ENCODE peak calls at places on chromosome 16, in nine cellular contexts. Y is heart right ventricle, H is uterus, K is lung, E is transverse colon, Z is tibial nerve, S is pancreas, R is A549, F is foreskin keratinocyte. V is an unnamed sample. For H3K4me1, the result is how much of the 10 kb centered on the place peaks cover.

GRCh38 chr16:14456793-14457481 is 173.1 kb downstream of the PARN start:
- DNase-seq in Y (no peak), H (no peak), K (no peak), E (no peak), Z (no peak), S (no peak), R (no peak), F (no peak), V (no peak)

GRCh38 chr16:22977294-22977697 is 163.3 kb downstream of the HS3ST2 start:
- DNase-seq in Y (no peak), H (no peak), K (no peak), E (no peak), Z (no peak), S (no peak), R (peak), F (peak), V (no peak)

GRCh38 chr16:26453215-26453614 is 613.5 kb upstream of the C16orf82 start:
- DNase-seq in Y (no peak), H (no peak), K (no peak), E (no peak), Z (no peak), S (no peak), R (no peak), F (no peak), V (no peak)

GRCh38 chr16:87930456-87930855 is 5.9 kb downstream of the CA5A start:
- DNase-seq in Y (no peak), H (no peak), K (no peak), E (no peak), Z (no peak), S (no peak), R (no peak), F (no peak), V (no peak)

GRCh38 chr16:3266873-3267537 is 10.6 kb upstream of the MEFV start:
- DNase-seq in Y (no peak), H (no peak), K (no peak), E (no peak), Z (no peak), S (no peak), R (peak), F (peak), V (no peak)

GRCh38 chr16:71426069-71426879 is 15.6 kb downstream of the TLE7 start:
- DNase-seq in Y (no peak), H (peak), K (no peak), E (peak), Z (no peak), S (no peak), R (peak), F (peak), V (no peak)

GRCh38 chr16:86170720-86171119 is 271.8 kb downstream of the IRF8 start:
- DNase-seq in Y (no peak), H (no peak), K (no peak), E (no peak), Z (no peak), S (no peak), R (no peak), F (no peak), V (no peak)

GRCh38 chr16:17026600-17027242 is 444.0 kb downstream of the XYLT1 start:
- DNase-seq in Y (no peak), H (no peak), K (no peak), E (peak), Z (no peak), S (no peak), R (no peak), F (no peak), V (no peak)

GRCh38 chr16:676565-677297 is 1.3 kb downstream of the RHBDL1 start:
- DNase-seq in Y (no peak), H (no peak), K (peak), E (peak), Z (no peak), S (no peak), R (no peak), F (peak), V (no peak)

GRCh38 chr16:48252013-48252412 is 4.7 kb upstream of the ABCC11 start:
- DNase-seq in Y (no peak), H (no peak), K (no peak), E (no peak), Z (no peak), S (no peak), R (no peak), F (no peak), V (no peak)

GRCh38 chr16:50535506-50536257 is 12.5 kb upstream of the NKD1 start:
- DNase-seq in Y (no peak), H (no peak), K (no peak), E (no peak), Z (no peak), S (no peak), R (no peak), F (no peak), V (no peak)

GRCh38 chr16:64983226-64983625 is 138.6 kb downstream of the CDH11 start:
- DNase-seq in Y (no peak), H (no peak), K (no peak), E (no peak), Z (no peak), S (no peak), R (no peak), F (no peak), V (no peak)

GRCh38 chr16:53668869-53669268 is 34.8 kb downstream of the RPGRIP1L start:
- DNase-seq in Y (no peak), H (no peak), K (no peak), E (no peak), Z (no peak), S (no peak), R (no peak), F (no peak), V (no peak)

GRCh38 chr16:85136213-85136704 is 24.0 kb upstream of the CIBAR2 start:
- DNase-seq in Y (peak), H (no peak), K (no peak), E (peak), Z (no peak), S (peak), R (no peak), F (no peak), V (peak)

GRCh38 chr16:21685034-21685455 is 21.3 kb downstream of the OTOA start:
- DNase-seq in Y (no peak), H (no peak), K (no peak), E (no peak), Z (no peak), S (no peak), R (no peak), F (no peak), V (no peak)

GRCh38 chr16:30771726-30772125 is 9.6 kb downstream of the RNF40 start:
- DNase-seq in Y (no peak), H (no peak), K (no peak), E (no peak), Z (no peak), S (no peak), R (no peak), F (no peak), V (no peak)

GRCh38 chr16:31451681-31452351 is 7.5 kb upstream of the ARMC5 start:
- DNase-seq in Y (peak), H (no peak), K (no peak), E (no peak), Z (no peak), S (no peak), R (peak), F (peak), V (peak)

GRCh38 chr16:80014241-80014939 is 413.9 kb upstream of the MAF start:
- DNase-seq in Y (no peak), H (no peak), K (no peak), E (no peak), Z (no peak), S (no peak), R (peak), F (peak), V (no peak)

GRCh38 chr16:78310990-78311561 is 211.6 kb downstream of the WWOX start:
- DNase-seq in Y (no peak), H (no peak), K (no peak), E (no peak), Z (no peak), S (no peak), R (no peak), F (peak), V (no peak)

GRCh38 chr16:56257260-56257659 is 66.0 kb downstream of the GNAO1 start:
- DNase-seq in Y (peak), H (no peak), K (no peak), E (peak), Z (peak), S (peak), R (no peak), F (peak), V (peak)

GRCh38 chr16:56255904-56256303 is 64.6 kb downstream of the GNAO1 start:
- DNase-seq in Y (no peak), H (no peak), K (no peak), E (no peak), Z (no peak), S (no peak), R (no peak), F (no peak), V (no peak)

GRCh38 chr16:56258508-56259424 is 67.5 kb downstream of the GNAO1 start:
- DNase-seq in Y (no peak), H (no peak), K (no peak), E (no peak), Z (no peak), S (no peak), R (no peak), F (no peak), V (no peak)

GRCh38 chr16:56259425-56259779 is 68.1 kb downstream of the GNAO1 start:
- DNase-seq in Y (no peak), H (no peak), K (no peak), E (no peak), Z (no peak), S (no peak), R (no peak), F (no peak), V (peak)

GRCh38 chr16:56257666-56258359 is 66.5 kb downstream of the GNAO1 start:
- DNase-seq in Y (no peak), H (no peak), K (no peak), E (no peak), Z (no peak), S (no peak), R (no peak), F (no peak), V (no peak)
- H3K27ac ChIP-seq in Y (peak), H (no peak), K (no peak), E (peak), Z (peak), S (no peak), R (no peak), F (no peak), V (peak)

DNA sequence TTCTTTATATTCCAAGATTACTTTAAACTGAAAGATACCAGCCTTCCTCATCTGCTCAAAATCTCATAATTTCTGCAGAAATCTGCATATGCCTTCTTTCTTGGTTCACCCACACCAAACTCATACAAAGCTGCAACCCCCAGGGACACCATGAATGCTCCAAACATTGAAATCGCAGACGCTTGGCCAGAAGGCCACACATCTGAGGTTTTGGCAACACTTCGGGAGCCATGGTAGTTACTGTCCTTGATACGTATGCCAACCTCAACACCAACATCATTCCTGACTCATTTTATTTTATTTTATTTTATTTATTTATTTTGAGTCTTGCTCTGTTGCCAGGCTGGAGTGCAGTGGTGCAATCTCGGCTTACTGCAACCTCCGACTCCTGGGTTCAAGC is 11.8 kb downstream of the GSPT1 start:
- DNase-seq in Y (no peak), H (no peak), K (no peak), E (no peak), Z (no peak), S (no peak), R (no peak), F (no peak), V (no peak)
- H3K4me1 ChIP-seq in Y (under half), H (under half), K (under half), E (under half), Z (under half), S (under half), R (under half), F (under half), V (under half)

GRCh38 chr16:27518226-27518625 is 31.5 kb downstream of the GTF3C1 start:
- DNase-seq in Y (no peak), H (no peak), K (no peak), E (no peak), Z (no peak), S (no peak), R (no peak), F (no peak), V (no peak)

GRCh38 chr16:27522173-27522707 is 27.5 kb downstream of the GTF3C1 start:
- DNase-seq in Y (no peak), H (no peak), K (no peak), E (no peak), Z (no peak), S (no peak), R (no peak), F (no peak), V (no peak)

GRCh38 chr16:27516360-27516759 is 33.4 kb downstream of the GTF3C1 start:
- DNase-seq in Y (no peak), H (no peak), K (no peak), E (no peak), Z (no peak), S (no peak), R (no peak), F (no peak), V (no peak)

GRCh38 chr16:27526169-27526568 is 23.5 kb downstream of the GTF3C1 start:
- DNase-seq in Y (peak), H (no peak), K (no peak), E (no peak), Z (no peak), S (peak), R (peak), F (no peak), V (no peak)

GRCh38 chr16:27520982-27521673 is 28.6 kb downstream of the GTF3C1 start:
- DNase-seq in Y (peak), H (peak), K (no peak), E (no peak), Z (no peak), S (no peak), R (no peak), F (peak), V (peak)
- H3K27ac ChIP-seq in Y (peak), H (peak), K (peak), E (peak), Z (peak), S (no peak), R (no peak), F (no peak), V (peak)

DNA sequence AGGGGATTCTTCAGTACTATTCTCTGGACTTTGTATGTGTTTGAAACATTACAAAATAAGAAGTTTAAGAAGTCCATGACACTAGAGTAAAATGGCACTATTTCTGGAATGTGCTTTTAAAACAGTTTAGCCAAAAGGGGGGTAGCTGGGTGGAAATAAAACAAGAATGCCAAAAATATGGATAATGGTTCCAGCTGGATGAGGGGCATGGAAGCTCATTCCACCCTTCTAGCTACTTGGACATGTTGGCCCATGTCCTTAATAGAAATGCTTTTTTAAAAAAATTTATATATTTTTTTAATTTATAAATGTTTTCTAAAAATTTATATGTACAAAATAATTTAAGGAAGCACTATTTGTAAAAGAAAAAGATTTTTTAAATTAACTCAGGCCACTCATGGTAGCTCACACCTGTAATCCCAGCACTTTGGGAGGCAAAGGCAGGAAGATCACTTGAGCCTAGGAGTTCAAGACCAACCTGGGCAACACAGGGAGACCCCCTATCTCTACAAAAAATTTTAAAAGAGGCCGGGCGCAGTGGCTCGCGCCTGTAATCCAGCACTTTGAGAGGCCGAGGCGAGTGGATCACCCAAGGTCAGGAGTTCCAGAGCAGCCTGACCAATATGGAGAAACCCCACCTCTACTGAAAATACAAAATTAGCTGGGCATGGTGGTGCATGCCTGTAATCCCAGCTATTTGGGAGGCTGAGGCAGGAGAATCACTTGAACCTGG is 12.8 kb downstream of the ZC3H7A start:
- DNase-seq in Y (no peak), H (no peak), K (no peak), E (no peak), Z (no peak), S (no peak), R (no peak), F (no peak), V (no peak)
- H3K4me1 ChIP-seq in Y (under half), H (under half), K (under half), E (under half), Z (under half), S (under half), R (under half), F (under half), V (half or more)

GRCh38 chr16:57802635-57803412 is 533 bp upstream of the KIFC3 start:
- DNase-seq in Y (peak), H (no peak), K (no peak), E (no peak), Z (no peak), S (no peak), R (peak), F (peak), V (peak)
- H3K27ac ChIP-seq in Y (peak), H (peak), K (peak), E (peak), Z (peak), S (peak), R (peak), F (peak), V (peak)

GRCh38 chr16:81610144-81610842 is 165.7 kb downstream of the CMIP start:
- DNase-seq in Y (peak), H (peak), K (peak), E (peak), Z (peak), S (no peak), R (no peak), F (no peak), V (peak)

GRCh38 chr16:81607006-81607405 is 162.4 kb downstream of the CMIP start:
- DNase-seq in Y (no peak), H (no peak), K (no peak), E (no peak), Z (no peak), S (no peak), R (no peak), F (no peak), V (no peak)

GRCh38 chr16:81609323-81609892 is 164.8 kb downstream of the CMIP start:
- DNase-seq in Y (no peak), H (no peak), K (no peak), E (no peak), Z (no peak), S (no peak), R (no peak), F (no peak), V (no peak)

GRCh38 chr16:81607805-81608514 is 163.4 kb downstream of the CMIP start:
- DNase-seq in Y (no peak), H (no peak), K (no peak), E (no peak), Z (no peak), S (no peak), R (no peak), F (no peak), V (no peak)

DNA sequence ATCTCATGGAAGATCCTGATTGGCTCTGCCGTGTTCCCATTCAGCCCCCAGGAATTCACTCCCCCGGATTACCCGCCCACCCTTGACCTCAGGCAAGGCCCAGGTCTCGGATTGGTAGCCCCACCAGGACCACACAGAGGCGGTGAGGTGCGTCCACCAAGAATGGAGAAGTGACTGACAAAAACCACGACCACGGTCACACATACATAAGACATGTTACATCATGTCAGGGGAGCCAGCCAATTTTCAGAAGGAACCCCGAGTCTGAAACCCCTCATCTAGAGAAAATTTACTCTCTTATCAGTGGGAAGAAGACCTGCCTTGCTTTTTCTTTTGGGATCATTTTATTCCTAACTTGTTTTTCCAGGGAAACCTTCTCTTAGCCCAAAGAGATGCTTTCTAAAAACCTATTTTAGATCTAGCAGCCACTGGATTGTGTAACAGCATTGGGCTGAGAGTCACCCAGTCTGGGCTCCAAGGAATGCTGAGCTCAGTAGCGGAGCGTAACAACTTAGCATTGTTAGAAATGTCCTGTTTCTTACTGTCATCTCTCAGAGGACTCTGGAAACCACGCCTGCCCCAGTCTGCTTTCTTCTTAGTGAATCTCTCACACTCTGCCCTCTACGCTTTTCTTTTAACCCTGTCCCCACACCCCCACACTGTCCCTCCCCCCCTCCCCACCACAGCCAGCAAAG is 164.1 kb downstream of the CMIP start:
- DNase-seq in Y (no peak), H (no peak), K (no peak), E (no peak), Z (peak), S (no peak), R (no peak), F (no peak), V (peak)
- H3K4me1 ChIP-seq in Y (under half), H (under half), K (under half), E (under half), Z (under half), S (under half), R (half or more), F (under half), V (under half)